ENCODE peak calls at places on chromosomes 5 and 9, in four cellular contexts. X, S, P and Q are unnamed samples.

GRCh38 chr9:91734371-91734981 is 215.6 kb downstream of the ROR2 start:
- DNase-seq in X (no peak), S (peak), P (peak), Q (peak)

GRCh38 chr5:11719888-11720481 is 184.3 kb downstream of the CTNND2 start:
- DNase-seq in X (no peak), S (no peak), P (peak), Q (peak)

GRCh38 chr5:100634937-100635336 is 99.8 kb downstream of the FAM174A start:
- DNase-seq in X (no peak), S (no peak), P (peak), Q (no peak)

GRCh38 chr5:54103871-54104270 is 206.5 kb downstream of the ARL15 start:
- DNase-seq in X (no peak), S (no peak), P (no peak), Q (no peak)

GRCh38 chr5:163696270-163696887 is 191.0 kb downstream of the MAT2B start:
- DNase-seq in X (no peak), S (no peak), P (peak), Q (peak)

GRCh38 chr5:89904442-89904841 is 505.1 kb downstream of the CETN3 start:
- DNase-seq in X (no peak), S (no peak), P (no peak), Q (no peak)

GRCh38 chr9:70120834-70121510 is 77.3 kb downstream of the MAMDC2 start:
- DNase-seq in X (peak), S (no peak), P (peak), Q (no peak)

GRCh38 chr5:91189480-91190332 is 193.4 kb downstream of the ARRDC3 start:
- DNase-seq in X (no peak), S (no peak), P (peak), Q (no peak)

GRCh38 chr5:158995694-158996173 is 104.0 kb downstream of the EBF1 start:
- DNase-seq in X (no peak), S (no peak), P (no peak), Q (no peak)

GRCh38 chr5:62585751-62586150 is 7.1 kb downstream of the LRRC70 start:
- DNase-seq in X (no peak), S (no peak), P (no peak), Q (no peak)

GRCh38 chr5:90289837-90290236 is 119.7 kb downstream of the CETN3 start:
- DNase-seq in X (no peak), S (no peak), P (no peak), Q (no peak)

GRCh38 chr9:21670374-21670773 is 132.1 kb upstream of the MTAP start:
- DNase-seq in X (no peak), S (no peak), P (no peak), Q (no peak)

GRCh38 chr5:78813906-78814518 is 165.4 kb upstream of the LHFPL2 start:
- DNase-seq in X (no peak), S (no peak), P (no peak), Q (no peak)

GRCh38 chr5:154740483-154740882 is 14.7 kb upstream of the LARP1 start:
- DNase-seq in X (no peak), S (no peak), P (no peak), Q (no peak)

GRCh38 chr9:92986175-92987110 is 39.1 kb downstream of the FGD3 start:
- DNase-seq in X (no peak), S (no peak), P (no peak), Q (no peak)

DNA sequence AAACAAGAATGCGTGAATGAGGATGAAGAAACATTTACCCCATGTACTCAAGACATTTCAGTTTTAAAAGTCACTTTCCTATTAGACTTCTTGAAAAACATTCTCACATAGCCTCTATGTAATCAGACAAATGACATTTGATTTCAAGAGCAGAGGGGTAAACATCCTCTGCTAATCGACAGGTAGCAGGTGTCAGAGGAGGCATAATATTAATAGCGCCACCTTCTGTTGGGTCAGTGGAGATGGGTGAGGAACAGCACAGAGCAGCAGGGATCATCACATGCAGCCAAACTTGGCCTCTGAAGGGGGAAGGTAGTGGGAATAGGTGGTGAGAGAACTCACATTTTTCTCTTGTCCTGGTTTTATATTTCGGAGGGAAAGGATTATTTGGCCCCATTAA is 3.3 kb upstream of the LSM11 start:
- DNase-seq in X (no peak), S (no peak), P (peak), Q (no peak)
- TF ChIP-seq CTCF in X (no peak), S (peak), P (peak), Q (peak)

GRCh38 chr5:141196363-141196762 is 3.1 kb upstream of the PCDHB11 start:
- DNase-seq in X (no peak), S (no peak), P (no peak), Q (no peak)

GRCh38 chr5:141186897-141187512 is at the start of gene PCDHB9:
- DNase-seq in X (no peak), S (no peak), P (peak), Q (peak)

GRCh38 chr5:141192110-141192725 is at the start of gene PCDHB10:
- DNase-seq in X (no peak), S (no peak), P (peak), Q (peak)
- TF ChIP-seq CTCF in X (no peak), S (no peak), P (peak), Q (peak)

DNA sequence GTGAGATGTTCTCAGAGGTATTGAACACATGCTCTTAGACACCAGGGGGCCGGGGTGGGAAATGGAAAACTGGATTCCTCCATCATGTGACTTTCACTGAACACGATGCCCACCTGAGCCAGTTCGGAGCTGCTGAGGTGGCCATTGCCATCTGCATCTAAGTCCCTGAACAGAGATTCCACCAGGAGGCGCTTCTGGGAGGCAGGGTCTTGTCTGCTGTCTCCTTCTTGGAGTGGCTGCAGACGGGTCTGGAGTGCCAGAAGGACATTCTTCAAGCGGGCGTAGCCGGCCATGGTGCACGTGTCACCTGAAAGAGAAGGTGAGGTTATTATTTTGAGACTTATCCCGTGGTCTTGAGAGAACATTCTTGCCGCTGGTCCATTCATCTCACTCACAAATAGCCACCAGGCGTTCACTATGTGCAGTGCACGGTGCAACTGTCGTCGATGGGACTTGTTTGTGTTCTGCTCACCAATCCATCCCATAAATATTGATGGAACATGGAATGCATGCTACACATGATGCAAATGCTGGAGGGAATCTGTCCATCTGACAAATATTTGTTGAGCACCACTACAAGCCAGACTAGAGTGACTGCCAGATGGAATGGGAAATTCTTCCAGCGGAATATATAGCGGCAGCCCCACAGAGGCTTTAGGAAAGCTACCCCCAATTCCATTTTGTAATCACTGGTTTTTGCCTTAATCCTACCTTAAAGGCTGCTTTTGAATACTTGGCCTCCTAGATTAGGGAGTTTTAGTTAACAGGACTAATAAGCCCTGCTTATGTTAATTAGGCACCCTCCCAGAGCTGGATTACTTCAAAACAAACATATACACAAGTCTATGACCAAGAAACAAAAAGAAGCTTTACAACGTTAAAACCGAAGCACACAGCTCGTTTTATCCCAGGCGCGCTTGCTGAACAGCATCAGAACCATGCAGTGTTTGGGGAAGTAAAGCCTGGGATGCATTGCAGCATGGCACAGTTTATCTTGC is 264.8 kb downstream of the HSPA4 start:
- DNase-seq in X (no peak), S (no peak), P (no peak), Q (peak)
- TF ChIP-seq CTCF in X (no peak), S (no peak), P (peak), Q (peak)

GRCh38 chr5:120682851-120683250 is 218.8 kb downstream of the PRR16 start:
- DNase-seq in X (no peak), S (no peak), P (no peak), Q (no peak)

GRCh38 chr5:120683580-120683979 is 219.5 kb downstream of the PRR16 start:
- DNase-seq in X (no peak), S (no peak), P (no peak), Q (no peak)

GRCh38 chr5:120684213-120684612 is 220.1 kb downstream of the PRR16 start:
- DNase-seq in X (no peak), S (no peak), P (peak), Q (no peak)

GRCh38 chr5:120690621-120691407 is 226.7 kb downstream of the PRR16 start:
- DNase-seq in X (no peak), S (no peak), P (no peak), Q (no peak)

GRCh38 chr5:120684749-120685415 is 220.8 kb downstream of the PRR16 start:
- DNase-seq in X (no peak), S (no peak), P (no peak), Q (no peak)
- TF ChIP-seq CTCF in X (no peak), S (no peak), P (no peak), Q (no peak)

DNA sequence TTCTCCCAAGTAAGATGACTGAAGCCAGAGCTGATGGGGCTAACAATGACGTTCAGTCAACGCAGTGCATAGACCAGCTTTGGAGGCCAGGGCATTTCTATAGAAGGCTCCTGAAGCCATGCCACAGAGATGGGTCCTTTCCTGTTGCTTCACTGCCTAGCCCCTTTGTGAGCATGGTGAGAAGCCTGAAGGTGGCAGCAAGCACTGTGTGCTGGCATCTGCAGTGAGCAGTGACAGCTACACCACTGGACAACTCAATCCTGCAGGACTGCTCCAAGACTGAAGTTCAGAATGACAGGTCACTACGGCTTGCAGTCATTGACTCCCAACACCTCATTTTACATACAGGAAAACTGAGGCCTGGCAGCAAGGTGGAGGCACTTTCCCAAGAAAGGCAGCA is 229.0 kb downstream of the TSSK1B start:
- DNase-seq in X (no peak), S (no peak), P (no peak), Q (no peak)
- TF ChIP-seq CTCF in X (no peak), S (no peak), P (peak), Q (no peak)